ENCODE peak calls at places on chromosomes 4 and X, in eight cellular contexts. C is MM.1S, Q is GM23338, K is PC-3, Y is SK-N-SH, U is HCT116, H is OCI-LY7, M is neural progenitor cell. X is an unnamed sample.

GRCh38 chr4:163959932-163960331 is 465.4 kb downstream of the TMA16 start:
- DNase-seq in C (no peak), K (no peak), U (no peak), Q (no peak), M (no peak), H (no peak), Y (no peak), X (no peak)

GRCh38 chr4:110480031-110480549 is 4.1 kb downstream of the ENPEP start:
- DNase-seq in U (no peak), K (peak), C (no peak), M (no peak), Y (no peak), Q (peak), H (no peak), X (peak)

GRCh38 chr4:113645771-113646455 is 115.6 kb downstream of the CAMK2D start:
- DNase-seq in H (no peak), Q (peak), Y (no peak), U (peak), K (peak), C (no peak), M (peak), X (peak)

GRCh38 chrX:20507901-20508620 is 241.4 kb upstream of the RPS6KA3 start:
- DNase-seq in K (peak), U (no peak), H (no peak), C (no peak), M (no peak), Y (no peak), Q (no peak), X (no peak)

GRCh38 chr4:78776729-78777555 is 792 bp downstream of the BMP2K start:
- DNase-seq in M (peak), C (peak), Y (peak), Q (peak), U (peak), K (peak), H (peak), X (peak)

GRCh38 chr4:165248102-165248501 is 40.7 kb downstream of the KLHL2 start:
- DNase-seq in Q (no peak), Y (no peak), U (no peak), K (no peak), C (no peak), H (no peak), M (no peak), X (no peak)

GRCh38 chr4:86947494-86948120 is 12.8 kb downstream of the AFF1 start:
- DNase-seq in H (no peak), U (no peak), C (no peak), M (no peak), Y (no peak), Q (peak), K (no peak), X (no peak)

GRCh38 chrX:104166735-104167436 is 633 bp downstream of the FAM199X start:
- DNase-seq in Y (peak), Q (peak), H (no peak), C (no peak), U (no peak), K (no peak), M (no peak), X (no peak)

GRCh38 chrX:68947882-68948605 is 119.2 kb downstream of the EFNB1 start:
- DNase-seq in H (no peak), C (no peak), Q (no peak), U (no peak), Y (peak), K (no peak), M (no peak), X (no peak)

GRCh38 chr4:3369781-3370660 is 71.7 kb upstream of the HGFAC start:
- DNase-seq in Y (peak), H (no peak), K (peak), M (peak), Q (peak), U (no peak), C (peak), X (peak)

GRCh38 chr4:80912350-80912749 is 118.2 kb upstream of the BMP3 start:
- DNase-seq in U (no peak), Q (no peak), C (no peak), Y (no peak), M (no peak), H (no peak), K (no peak), X (no peak)

GRCh38 chr4:133147922-133148689 is 988 bp upstream of the PCDH10 start:
- DNase-seq in M (peak), U (no peak), C (no peak), Y (peak), H (no peak), K (peak), Q (peak), X (peak)

GRCh38 chr4:159856451-159856850 is 753.6 kb downstream of the RAPGEF2 start:
- DNase-seq in U (no peak), K (no peak), H (no peak), M (peak), C (no peak), Q (peak), Y (no peak), X (no peak)

DNA sequence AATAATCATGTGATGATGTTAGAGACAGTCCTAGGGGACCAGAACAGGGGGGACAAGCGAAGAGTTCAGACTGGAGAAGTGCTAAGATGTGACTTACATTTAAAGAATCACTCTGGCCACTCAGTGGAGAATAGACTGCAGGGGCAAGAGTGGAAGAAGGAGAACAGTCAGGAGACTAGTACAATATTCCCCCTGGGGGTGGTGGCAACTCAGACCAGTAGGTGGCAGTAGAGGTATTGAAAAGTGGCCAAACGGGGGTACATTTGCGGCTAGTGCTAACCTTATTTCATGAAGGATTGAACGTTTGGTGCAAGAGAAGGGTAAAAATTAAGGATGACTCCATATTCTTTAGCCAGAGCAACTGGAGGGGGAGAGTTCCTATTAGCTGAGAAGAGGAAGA is 2.7 kb upstream of the BMX start:
- DNase-seq in K (peak), Q (peak), H (peak), U (peak), M (peak), C (peak), Y (peak), X (peak)
- H3K27ac ChIP-seq in K (no peak), Q (no peak), H (no peak), U (no peak), M (no peak), C (no peak), Y (no peak), X (no peak)

GRCh38 chrX:1323315-1323714 is 13.3 kb upstream of the IL3RA start:
- DNase-seq in Q (peak), H (peak), U (peak), C (peak), Y (peak), M (peak), K (peak), X (peak)
- TF ChIP-seq CTCF in Q (peak), H (peak), U (peak), C (peak), Y (peak), M (peak), K (peak), X (peak)

GRCh38 chr4:185657191-185657590 is 121.9 kb upstream of the PDLIM3 start:
- DNase-seq in K (no peak), Y (no peak), Q (no peak), U (no peak), M (peak), C (no peak), H (no peak), X (no peak)
- TF ChIP-seq EZH2phosphoT487 in K (no peak), Y (no peak), Q (no peak), U (no peak), M (no peak), C (no peak), H (no peak), X (no peak)

DNA sequence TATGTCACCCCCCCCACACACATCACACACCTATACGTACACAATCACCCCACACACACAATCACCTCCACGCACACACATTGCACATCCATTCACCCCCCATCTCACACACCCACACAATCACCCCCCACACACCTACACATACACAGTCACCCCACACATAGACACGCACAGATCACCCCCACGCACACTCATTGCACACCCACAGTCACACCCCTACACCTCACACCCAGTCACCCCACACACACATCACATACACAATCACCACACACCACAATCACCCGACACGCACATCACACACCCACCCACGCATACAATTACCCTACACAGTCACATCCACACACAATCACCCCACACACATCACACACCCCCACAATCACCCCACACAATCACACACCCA is 15.9 kb upstream of the TADA2B start:
- DNase-seq in U (no peak), Y (no peak), Q (no peak), K (no peak), H (no peak), C (no peak), M (no peak), X (no peak)
- H3K27ac ChIP-seq in U (no peak), Y (no peak), Q (no peak), K (no peak), H (no peak), C (no peak), M (no peak), X (no peak)

DNA sequence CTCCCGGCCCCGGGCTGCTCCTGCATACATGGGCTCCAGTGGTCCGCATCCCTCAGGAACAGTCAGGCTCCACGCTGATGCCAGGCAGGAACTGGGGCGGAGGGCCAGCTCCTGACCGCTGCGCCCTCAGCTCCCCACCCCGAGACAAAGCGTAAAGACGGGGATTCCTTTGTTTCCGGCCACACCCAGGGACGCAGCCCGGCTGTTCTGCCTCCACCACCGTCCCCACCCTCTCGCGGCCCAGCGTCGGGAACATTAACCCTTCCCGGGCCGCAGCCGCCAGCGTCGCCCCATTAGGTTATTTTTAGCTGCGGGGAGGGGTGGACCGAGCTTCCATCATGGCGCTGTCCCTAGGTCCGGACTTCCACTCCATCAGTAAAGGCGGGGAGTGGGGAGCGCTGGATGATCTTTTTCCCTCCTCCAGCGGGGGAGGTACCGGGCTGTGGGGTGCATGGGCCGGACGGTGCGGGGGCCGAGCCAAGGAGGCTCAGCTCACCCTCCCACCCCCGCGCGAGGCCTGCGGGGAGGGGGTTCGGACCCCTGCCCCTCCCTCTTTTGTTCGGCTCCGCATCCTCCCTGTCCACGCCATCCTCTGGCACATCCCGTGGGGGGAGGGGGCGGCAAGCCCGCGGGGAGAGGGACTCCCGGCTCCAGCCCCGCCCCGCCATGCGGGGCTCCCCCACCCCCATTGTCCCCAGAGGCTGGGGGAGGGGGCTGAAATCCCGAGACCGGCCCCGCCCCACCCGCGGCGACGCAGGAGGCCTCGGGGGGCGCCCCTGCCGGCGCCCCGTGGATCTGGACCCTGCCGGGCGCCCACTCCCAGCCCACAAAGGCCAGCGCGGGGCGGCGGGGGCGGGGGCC is 5.3 kb downstream of the CRMP1 start:
- DNase-seq in K (no peak), M (peak), Y (peak), U (no peak), Q (peak), C (no peak), H (no peak), X (peak)
- TF ChIP-seq CTCF in K (no peak), M (no peak), Y (no peak), U (no peak), Q (no peak), C (no peak), H (no peak), X (no peak)

GRCh38 chrX:10526442-10526841 is 93.9 kb downstream of the MID1 start:
- DNase-seq in Y (no peak), M (no peak), C (no peak), Q (no peak), U (no peak), K (no peak), H (no peak), X (no peak)
- TF ChIP-seq EZH2phosphoT487 in Y (no peak), M (no peak), C (no peak), Q (no peak), U (no peak), K (no peak), H (no peak), X (no peak)

GRCh38 chr4:128528793-128529553 is 241.4 kb upstream of the PGRMC2 start:
- DNase-seq in Q (peak), M (peak), C (no peak), Y (no peak), H (no peak), U (peak), K (peak), X (peak)
- H3K27ac ChIP-seq in Q (peak), M (no peak), C (no peak), Y (peak), H (no peak), U (no peak), K (peak), X (peak)

GRCh38 chrX:106863697-106864096 is 39.4 kb downstream of the RIPPLY1 start:
- DNase-seq in M (no peak), Q (no peak), C (no peak), U (no peak), H (no peak), Y (no peak), K (no peak), X (no peak)

DNA sequence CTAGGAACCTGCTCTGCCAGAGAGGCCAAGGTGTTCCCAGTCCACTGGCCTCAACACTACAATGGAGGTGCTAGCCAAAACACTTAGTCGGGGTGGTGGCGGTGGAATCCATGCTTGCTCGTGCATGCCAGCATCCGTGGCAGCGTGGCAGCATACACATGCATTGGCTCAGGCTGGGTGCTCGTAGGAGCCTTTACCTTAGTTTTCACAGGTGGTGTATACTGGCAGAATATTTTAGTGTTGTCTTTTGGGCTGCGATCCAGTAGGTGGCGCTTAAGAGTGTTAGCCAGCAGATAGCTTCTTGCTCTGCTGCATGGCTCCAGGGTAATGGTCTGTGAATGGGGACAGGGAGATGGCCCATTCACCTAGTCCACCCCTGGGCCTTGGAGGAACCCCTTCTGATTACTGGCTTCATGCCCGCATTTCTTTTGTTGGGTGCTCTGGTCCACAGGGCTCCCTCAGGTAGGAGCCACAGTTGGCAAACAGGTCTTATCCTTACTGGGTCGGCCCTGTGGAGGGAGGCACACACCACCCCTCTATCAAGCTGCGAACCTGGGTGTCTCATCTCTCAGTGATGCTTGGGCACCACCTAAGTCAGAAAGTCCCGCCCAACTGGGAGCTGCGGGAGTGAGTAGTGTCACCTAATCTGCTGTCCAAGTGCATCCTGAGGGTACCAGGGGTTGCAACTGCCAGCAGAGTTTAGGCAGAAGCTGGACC is 40.0 kb downstream of the RIPPLY1 start:
- DNase-seq in M (peak), K (peak), H (peak), Y (peak), C (peak), U (peak), Q (peak), X (peak)
- TF ChIP-seq CTCF in M (peak), K (peak), H (peak), Y (peak), C (peak), U (peak), Q (peak), X (no peak)

GRCh38 chrX:16785247-16786138 is 773 bp upstream of the TXLNG start:
- DNase-seq in H (peak), C (peak), Q (peak), U (no peak), M (peak), Y (peak), K (peak), X (peak)
- TF ChIP-seq EZH2phosphoT487 in H (no peak), C (no peak), Q (no peak), U (no peak), M (no peak), Y (no peak), K (no peak), X (no peak)

DNA sequence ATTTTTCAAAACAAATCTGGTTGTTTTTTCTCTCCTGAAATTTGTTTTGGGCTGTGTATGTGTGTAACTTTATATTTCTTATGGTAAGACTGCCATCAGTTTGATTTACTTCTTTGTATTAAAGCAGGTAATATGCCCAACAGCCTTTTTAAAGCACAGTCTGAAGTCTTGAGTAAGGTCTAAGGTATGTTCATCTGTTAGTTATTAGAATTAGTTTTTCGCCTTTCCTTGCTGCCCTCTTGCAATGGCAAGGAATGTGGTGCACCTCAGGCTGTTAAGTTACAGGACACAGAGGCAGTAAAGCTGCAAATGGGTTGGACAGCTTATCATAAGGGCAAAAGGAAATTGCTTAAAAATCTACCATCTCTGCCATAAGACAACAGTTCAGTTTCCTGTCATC is 71.8 kb downstream of the METTL14 start:
- DNase-seq in C (no peak), H (no peak), U (no peak), Q (no peak), M (no peak), Y (no peak), K (no peak), X (no peak)
- H3K27ac ChIP-seq in C (no peak), H (peak), U (no peak), Q (no peak), M (no peak), Y (peak), K (no peak), X (peak)

X was measured in hepatocyte.